ENCODE peak calls at places on chromosomes 4 and X, in eight cellular contexts. G is RPMI8226; M is MG63; J is effector CD4-positive, alpha-beta T cell; U is activated T-cell treated with anti-CD3 and anti-CD28 coated beads for 24 hours; S is mesendoderm; N is stimulated activated CD4-positive, alpha-beta T cell treated with anti-CD3 and anti-CD28 coated beads, Interleukin-4, amount 100 ng/mL, for 24 hours; K is activated CD4-positive, alpha-beta T cell treated with anti-CD3 and anti-CD28 coated beads for 24 hours. F is an unnamed sample.

GRCh38 chr4:153274967-153275366 is 69.5 kb upstream of the MND1 start:
- DNase-seq in U (no peak), K (no peak), J (no peak), G (no peak), N (no peak), S (no peak), M (no peak), F (no peak)

GRCh38 chrX:70042399-70043371 is 7.1 kb downstream of the AWAT2 start:
- DNase-seq in N (no peak), J (no peak), K (no peak), M (peak), U (no peak), S (peak), G (no peak), F (no peak)

GRCh38 chrX:119187298-119187697 is 48.8 kb upstream of the PGRMC1 start:
- DNase-seq in N (no peak), J (no peak), S (no peak), M (no peak), K (no peak), G (no peak), U (no peak), F (no peak)

GRCh38 chr4:36088542-36088941 is 155.8 kb downstream of the ARAP2 start:
- DNase-seq in S (no peak), K (no peak), G (no peak), J (no peak), U (no peak), N (no peak), M (no peak), F (no peak)

GRCh38 chr4:56976878-56977320 is 507 bp downstream of the NOA1 start:
- DNase-seq in N (peak), S (peak), G (peak), J (peak), K (peak), M (no peak), U (no peak), F (no peak)

GRCh38 chr4:7854697-7855370 is 84.8 kb downstream of the AFAP1 start:
- DNase-seq in S (no peak), J (peak), U (peak), K (no peak), N (peak), G (no peak), M (no peak), F (no peak)

GRCh38 chrX:72236841-72237240 is 2.0 kb downstream of the ERCC6L start:
- DNase-seq in N (no peak), G (no peak), U (no peak), M (no peak), K (no peak), S (no peak), J (no peak), F (no peak)

GRCh38 chr4:170875868-170876267 is 786.1 kb upstream of the AADAT start:
- DNase-seq in J (no peak), G (no peak), M (no peak), N (no peak), K (no peak), U (no peak), S (peak), F (no peak)

GRCh38 chr4:139207247-139207646 is 30.2 kb upstream of the ELF2 start:
- DNase-seq in M (no peak), J (no peak), G (peak), N (no peak), K (no peak), S (no peak), U (no peak), F (no peak)

GRCh38 chrX:1165535-1166196 is 46.8 kb downstream of the CRLF2 start:
- DNase-seq in S (peak), U (no peak), M (peak), G (no peak), J (no peak), N (peak), K (no peak), F (no peak)

GRCh38 chrX:18542897-18543296 is 117.5 kb downstream of the CDKL5 start:
- DNase-seq in J (no peak), M (no peak), N (no peak), U (no peak), S (no peak), K (no peak), G (no peak), F (no peak)